ENCODE peak calls at places on chromosomes 16 and 17, in seven cellular contexts. A, Y, G, P, L, C and M are unnamed samples.

GRCh38 chr17:42309142-42309541 is 20.8 kb downstream of the STAT5A start:
- DNase-seq in Y (no peak), P (no peak), G (no peak), L (no peak), A (no peak), C (no peak), M (no peak)

GRCh38 chr16:87829123-87829980 is 40.0 kb downstream of the SLC7A5 start:
- DNase-seq in C (no peak), P (no peak), A (no peak), G (peak; percentile 35), L (peak; percentile 74), Y (no peak), M (no peak)

GRCh38 chr16:56362706-56363105 is 62.6 kb downstream of the AMFR start:
- DNase-seq in A (no peak), G (no peak), C (no peak), Y (no peak), P (no peak), L (no peak), M (no peak)

GRCh38 chr17:869067-869466 is 86.9 kb downstream of the MRM3 start:
- DNase-seq in A (no peak), C (no peak), L (no peak), G (no peak), P (peak; percentile 90), Y (no peak), M (peak; percentile 76)

GRCh38 chr16:56041556-56042140 is 149.6 kb upstream of the GNAO1 start:
- DNase-seq in P (peak; percentile 42), L (no peak), Y (peak; percentile 41), C (peak; percentile 16), A (no peak), G (peak; percentile 3), M (peak; percentile 45)

GRCh38 chr16:69798466-69798865 is 36.3 kb downstream of the WWP2 start:
- DNase-seq in C (no peak), Y (no peak), L (no peak), G (no peak), P (peak; percentile 8), A (no peak), M (no peak)

GRCh38 chr17:4739122-4740024 is at the start of the genes CXCL16 and ZMYND15:
- DNase-seq in Y (peak; percentile 59), L (no peak), P (peak; percentile 49), G (peak; percentile 48), C (peak; percentile 77), A (peak; percentile 51), M (no peak)

GRCh38 chr16:30997000-30997886 is 12.2 kb downstream of the HSD3B7 start:
- DNase-seq in L (no peak), Y (peak; percentile 90), P (peak; percentile 87), C (peak; percentile 89), G (peak; percentile 71), A (peak; percentile 68), M (peak; percentile 86)

GRCh38 chr16:12184419-12184831 is 207.9 kb downstream of the SNX29 start:
- DNase-seq in G (no peak), Y (no peak), C (no peak), L (no peak), P (no peak), A (no peak), M (no peak)

GRCh38 chr16:66928702-66929388 is 3.5 kb upstream of the RRAD start:
- DNase-seq in A (no peak), L (no peak), P (peak; percentile 65), C (peak; percentile 53), Y (peak; percentile 64), G (peak; percentile 46), M (no peak)

GRCh38 chr16:70805380-70805779 is 4.4 kb upstream of the VAC14 start:
- DNase-seq in Y (no peak), A (no peak), G (no peak), P (peak; percentile 84), L (no peak), C (no peak), M (no peak)

GRCh38 chr16:15477802-15478201 is 43.4 kb downstream of the BMERB1 start:
- DNase-seq in L (no peak), P (no peak), C (no peak), G (no peak), Y (no peak), A (no peak), M (no peak)

GRCh38 chr17:76946111-76946771 is 78.0 kb downstream of the MGAT5B start:
- DNase-seq in C (no peak), Y (no peak), A (no peak), P (no peak), G (no peak), L (no peak), M (no peak)